ENCODE peak calls at places on chromosome 16, in nine cellular contexts. X is transverse colon, N is prostate gland, T is HepG2, J is GM23338, H is stomach, K is HL-60, P is GM12892, M is SK-N-MC. U is an unnamed sample.

GRCh38 chr16:85463228-85463611 is 149.9 kb upstream of the GSE1 start:
- DNase-seq in J (peak; percentile 49), N (no peak), T (no peak), H (no peak), P (no peak), K (peak; percentile 11), X (no peak), M (no peak), U (no peak)

GRCh38 chr16:4373909-4374742 is 2.5 kb downstream of the VASN start:
- DNase-seq in X (peak; percentile 64), T (no peak), K (no peak), P (no peak), H (peak; percentile 83), J (peak; percentile 79), N (peak; percentile 70), M (no peak), U (no peak)

GRCh38 chr16:31487720-31488629 is 5.1 kb downstream of the SLC5A2 start:
- DNase-seq in N (peak; percentile 39), X (peak; percentile 81), H (peak; percentile 75), K (peak; percentile 46), P (peak; percentile 71), M (no peak), J (peak; percentile 89), T (no peak), U (peak; percentile 91)

GRCh38 chr16:20611350-20611902 is 35.3 kb upstream of the ACSM2B start:
- DNase-seq in K (no peak), M (no peak), X (no peak), T (no peak), P (no peak), H (peak; percentile 84), J (no peak), N (no peak), U (no peak)

GRCh38 chr16:67833418-67834241 is 8.5 kb upstream of the THAP11 start:
- DNase-seq in J (peak; percentile 99), H (peak; percentile 95), K (peak; percentile 94), M (no peak), N (peak; percentile 88), X (peak; percentile 96), P (peak; percentile 99), T (peak; percentile 89), U (peak; percentile 98)

GRCh38 chr16:71479420-71479819 is 9.7 kb downstream of the ZNF19 start:
- DNase-seq in P (no peak), K (no peak), X (peak; percentile 10), H (no peak), N (no peak), T (peak; percentile 55), J (peak; percentile 77), M (no peak), U (peak; percentile 50)

GRCh38 chr16:83713597-83713996 is 94.2 kb upstream of the HSBP1 start:
- DNase-seq in J (peak; percentile 43), N (no peak), H (no peak), M (no peak), P (no peak), K (no peak), X (no peak), T (no peak), U (peak; percentile 17)

GRCh38 chr16:53055603-53056527 is 1.1 kb downstream of the CHD9 start:
- DNase-seq in T (peak; percentile 70), H (no peak), K (peak; percentile 39), M (no peak), J (peak; percentile 83), P (no peak), X (peak; percentile 64), N (peak; percentile 37), U (peak; percentile 43)

GRCh38 chr16:8623634-8624033 is 2.1 kb downstream of the METTL22 start:
- DNase-seq in T (no peak), N (no peak), M (no peak), H (no peak), K (no peak), J (no peak), X (no peak), P (no peak), U (no peak)

GRCh38 chr16:86970279-86970678 is 346.9 kb downstream of the C16orf95 start:
- DNase-seq in N (no peak), P (no peak), T (no peak), K (peak; percentile 1), H (no peak), J (no peak), M (no peak), X (no peak), U (no peak)

GRCh38 chr16:56423584-56424403 is 1.6 kb downstream of the AMFR start:
- DNase-seq in K (peak; percentile 15), P (no peak), N (no peak), J (no peak), H (no peak), T (peak; percentile 39), M (no peak), X (no peak), U (peak; percentile 11)

GRCh38 chr16:77905356-77905920 is 116.9 kb upstream of the CLEC3A start:
- DNase-seq in M (no peak), P (no peak), H (no peak), J (no peak), T (no peak), X (no peak), K (no peak), N (no peak), U (no peak)

GRCh38 chr16:66228791-66229190 is 137.7 kb upstream of the CDH5 start:
- DNase-seq in K (no peak), X (no peak), M (no peak), H (no peak), J (no peak), T (no peak), N (no peak), P (no peak), U (no peak)

GRCh38 chr16:76854234-76854633 is 336.8 kb upstream of the MON1B start:
- DNase-seq in X (no peak), T (peak; percentile 4), M (no peak), N (no peak), P (no peak), J (peak; percentile 27), K (no peak), H (no peak), U (peak; percentile 9)

GRCh38 chr16:76857402-76857801 is 333.6 kb upstream of the MON1B start:
- DNase-seq in N (no peak), H (no peak), J (no peak), M (no peak), K (no peak), X (no peak), T (no peak), P (no peak), U (no peak)

DNA sequence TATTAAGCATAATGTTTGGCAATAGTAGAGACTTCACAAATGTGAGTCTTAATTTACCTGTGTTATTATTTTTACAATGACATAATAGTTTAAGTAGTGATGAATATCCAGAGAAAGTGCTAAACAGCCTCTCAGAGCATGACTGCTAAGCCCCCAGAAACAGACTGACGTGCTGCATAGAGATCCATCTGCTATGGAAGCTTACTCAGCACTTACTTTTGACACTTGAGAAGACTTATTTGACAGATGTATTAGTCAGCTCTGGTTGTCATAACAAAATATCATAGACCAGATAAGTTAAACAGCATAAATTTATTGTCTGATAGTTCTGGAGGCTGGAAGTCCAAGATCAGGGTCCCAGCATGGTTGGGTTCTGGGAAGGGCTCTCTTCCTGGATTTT is 334.9 kb upstream of the MON1B start:
- DNase-seq in N (no peak), M (no peak), X (no peak), J (no peak), P (no peak), T (no peak), H (no peak), K (no peak), U (no peak)
- TF ChIP-seq POLR2AphosphoS5 in N (no peak), M (no peak), X (no peak), J (no peak), P (no peak), T (no peak), H (no peak), K (no peak), U (no peak)

GRCh38 chr16:2751577-2752034 is 832 bp upstream of the SRRM2 start:
- DNase-seq in X (peak; percentile 33), H (no peak), N (no peak), K (no peak), J (peak; percentile 92), P (peak; percentile 89), T (peak; percentile 83), M (no peak), U (peak; percentile 89)
- TF ChIP-seq POLR2AphosphoS5 in X (no peak), H (no peak), N (no peak), K (no peak), J (peak; percentile 70), P (no peak), T (peak; percentile 68), M (no peak), U (no peak)

DNA sequence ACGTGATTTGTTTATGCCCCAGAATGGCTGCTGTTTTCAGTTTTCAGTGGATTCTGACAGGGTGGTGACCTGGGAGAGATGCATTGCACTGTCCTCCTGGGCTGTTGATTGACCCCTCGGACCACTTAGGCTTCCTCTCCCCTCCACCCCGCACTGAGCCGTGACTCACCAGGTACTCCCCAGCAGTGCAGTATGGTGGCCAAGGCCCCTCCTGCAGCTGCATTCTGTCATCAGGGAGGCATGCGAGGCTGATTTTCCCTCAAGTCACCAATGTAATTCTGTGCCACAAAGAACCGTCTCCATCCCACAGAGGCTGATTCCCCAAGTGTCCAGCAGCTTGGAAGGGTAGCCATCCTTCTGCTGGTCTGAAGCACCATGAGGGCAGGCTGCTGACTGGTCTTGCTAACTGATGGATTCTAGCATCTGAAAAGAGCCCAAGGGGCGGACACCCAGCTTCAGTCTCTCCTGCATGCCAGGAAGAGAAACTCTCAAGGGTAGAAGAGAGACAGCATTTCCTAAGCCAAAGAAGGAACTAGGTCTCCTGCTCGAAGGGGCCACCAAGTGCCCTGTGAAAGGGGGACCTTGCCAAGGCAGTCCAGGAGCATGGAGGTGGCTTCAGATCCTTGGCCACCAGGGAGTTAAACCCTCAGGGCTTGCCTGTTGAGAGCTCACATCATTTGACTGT is 148.1 kb downstream of the SOCS1 start:
- DNase-seq in N (no peak), H (no peak), X (no peak), J (no peak), P (no peak), M (no peak), T (no peak), K (no peak), U (no peak)
- TF ChIP-seq POLR2AphosphoS5 in N (no peak), H (peak; percentile 41), X (no peak), J (no peak), P (no peak), M (no peak), T (no peak), K (no peak), U (no peak)

DNA sequence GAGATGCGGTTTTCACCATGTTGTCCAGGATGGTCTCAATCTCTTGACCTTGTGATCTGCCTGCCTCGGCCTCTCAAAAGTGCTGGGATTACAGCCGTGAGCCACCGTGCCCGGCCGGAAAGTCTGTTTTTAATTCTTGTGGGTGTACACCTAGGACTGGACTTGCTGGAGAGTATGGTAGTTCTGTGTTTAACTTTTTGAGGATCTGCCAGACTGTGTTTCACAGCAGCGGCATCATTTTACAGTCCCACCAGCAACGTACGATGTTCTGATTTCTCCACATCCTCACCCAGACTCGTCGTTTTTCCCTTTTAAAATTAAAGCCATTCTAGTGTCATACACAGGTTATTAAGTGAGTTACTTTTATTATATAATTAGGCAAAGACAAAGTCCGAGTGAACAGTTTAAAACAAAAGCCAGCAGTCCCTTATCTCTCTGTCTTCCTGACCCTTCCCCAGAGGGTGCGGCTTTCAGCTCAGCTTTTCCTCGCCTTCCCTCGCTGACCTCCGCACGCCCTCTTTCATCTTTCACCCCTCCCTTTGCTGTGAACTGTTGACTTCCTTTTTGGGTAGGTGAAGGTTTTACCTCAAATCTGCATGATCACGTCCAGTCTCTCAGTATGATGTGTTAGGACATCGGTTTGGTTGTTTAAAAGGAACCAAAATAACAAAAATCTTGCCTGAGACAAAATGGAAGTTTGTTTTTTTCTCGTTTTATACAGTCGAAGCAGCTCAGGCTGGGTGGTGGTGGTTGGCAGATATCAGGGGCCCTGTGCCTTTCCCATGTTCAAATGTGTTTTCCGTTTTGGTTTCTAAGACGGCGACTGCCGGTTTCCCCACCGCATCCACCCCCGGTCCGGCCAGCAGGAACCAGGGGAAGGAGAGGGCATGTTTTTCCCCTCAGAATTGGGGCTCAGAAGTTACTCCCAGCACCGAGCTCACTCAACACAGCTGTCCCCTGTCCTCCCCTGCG is 18.0 kb downstream of the FAM234A start:
- DNase-seq in X (peak; percentile 72), P (peak; percentile 63), T (no peak), K (peak; percentile 43), N (no peak), M (no peak), H (no peak), J (no peak), U (no peak)
- TF ChIP-seq POLR2AphosphoS5 in X (no peak), P (no peak), T (no peak), K (no peak), N (no peak), M (no peak), H (no peak), J (no peak), U (no peak)

U was measured in SK-N-SH.